ENCODE peak calls at places on chromosomes 5 and 9, in five cellular contexts. V is ovary, F is lower lobe of right lung, S is OCI-LY7, B is uterus. Y is an unnamed sample.

GRCh38 chr9:112764344-112764743 is 13.8 kb downstream of the SNX30 start:
- DNase-seq in B (no peak), F (no peak), V (no peak), S (no peak), Y (no peak)

GRCh38 chr5:72292411-72292810 is 27.6 kb downstream of the MRPS27 start:
- DNase-seq in S (no peak), B (no peak), F (no peak), V (no peak), Y (no peak)

GRCh38 chr9:126723807-126724172 is 81.0 kb upstream of the ZBTB43 start:
- DNase-seq in S (peak; percentile 9), F (no peak), V (no peak), B (no peak), Y (no peak)

GRCh38 chr5:158722940-158723339 is 376.8 kb downstream of the EBF1 start:
- DNase-seq in S (no peak), B (no peak), F (no peak), V (no peak), Y (no peak)

GRCh38 chr5:178429541-178430186 is 160.5 kb downstream of the COL23A1 start:
- DNase-seq in S (no peak), B (no peak), V (no peak), F (peak; percentile 26), Y (no peak)

GRCh38 chr5:39409036-39409435 is 15.7 kb downstream of the DAB2 start:
- DNase-seq in B (no peak), S (no peak), V (no peak), F (no peak), Y (no peak)

GRCh38 chr9:99005651-99006050 is 61.9 kb downstream of the COL15A1 start:
- DNase-seq in F (no peak), V (no peak), S (no peak), B (no peak), Y (no peak)

GRCh38 chr9:131667576-131667975 is 72.3 kb downstream of the RAPGEF1 start:
- DNase-seq in B (no peak), V (no peak), S (no peak), F (peak; percentile 64), Y (no peak)

GRCh38 chr9:111728143-111728542 is 66.6 kb downstream of the SHOC1 start:
- DNase-seq in V (no peak), B (no peak), F (no peak), S (no peak), Y (no peak)

GRCh38 chr9:133943781-133944745 is 48.1 kb downstream of the VAV2 start:
- DNase-seq in F (peak; percentile 36), S (peak; percentile 49), B (no peak), V (no peak), Y (peak; percentile 41)

GRCh38 chr9:86946712-86947145 is 577 bp downstream of the GAS1 start:
- DNase-seq in F (peak; percentile 65), S (no peak), V (peak; percentile 55), B (peak; percentile 61), Y (no peak)

GRCh38 chr5:541148-541887 is 17.1 kb upstream of the SLC9A3 start:
- DNase-seq in V (no peak), B (no peak), S (peak; percentile 15), F (peak; percentile 44), Y (peak; percentile 48)

GRCh38 chr5:161409471-161409870 is 137.1 kb downstream of the GABRB2 start:
- DNase-seq in S (no peak), B (no peak), V (no peak), F (no peak), Y (no peak)

GRCh38 chr5:117455236-117456233 is 880.9 kb upstream of the SEMA6A start:
- DNase-seq in V (no peak), F (peak; percentile 43), S (peak; percentile 7), B (peak; percentile 8), Y (no peak)

GRCh38 chr9:15293727-15294405 is 13.2 kb downstream of the TTC39B start:
- DNase-seq in S (no peak), F (no peak), V (no peak), B (peak; percentile 28), Y (no peak)

GRCh38 chr5:53069626-53070025 is 39.9 kb downstream of the MOCS2 start:
- DNase-seq in S (no peak), F (no peak), V (no peak), B (no peak), Y (no peak)

GRCh38 chr5:10500669-10501068 is 59.0 kb downstream of the ROPN1L start:
- DNase-seq in B (no peak), S (no peak), V (no peak), F (no peak), Y (no peak)

GRCh38 chr9:113587471-113588031 is 124.0 kb downstream of the RGS3 start:
- DNase-seq in V (peak; percentile 73), F (peak; percentile 54), B (peak; percentile 56), S (peak; percentile 57), Y (no peak)

DNA sequence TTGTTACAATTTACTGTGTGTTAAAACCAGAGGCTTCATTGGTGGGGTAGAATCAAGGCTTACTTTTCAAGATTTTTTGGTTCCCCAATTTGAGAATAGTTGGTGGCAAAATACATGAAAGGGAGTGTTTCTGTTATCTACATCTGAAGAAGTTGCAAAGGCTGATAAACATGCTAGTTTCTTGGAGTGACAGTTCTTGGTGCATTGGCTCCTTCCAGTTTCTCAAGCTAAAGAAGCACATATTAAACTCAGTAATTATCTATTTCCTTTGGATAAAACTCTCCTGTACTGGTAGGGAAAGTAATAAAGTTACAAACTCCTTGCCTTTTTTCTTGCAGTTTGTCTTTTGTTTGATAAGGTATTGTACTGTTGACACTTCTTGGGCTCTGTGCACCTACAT is 6.0 kb downstream of the MACIR start:
- DNase-seq in S (no peak), F (no peak), V (no peak), B (no peak), Y (no peak)
- H3K4me1 ChIP-seq in S (peaks cover 13% of the 10 kb centered on the region), F (peaks cover 24% of the 10 kb centered on the region), V (peaks cover under 1% of the 10 kb centered on the region), B (no peaks in the 10 kb centered on the region), Y (peaks cover 45% of the 10 kb centered on the region)

GRCh38 chr5:136169218-136169617 is 23.7 kb downstream of the SMIM32 start:
- DNase-seq in S (no peak), B (no peak), F (no peak), V (no peak), Y (no peak)

GRCh38 chr5:136159457-136159856 is 26.8 kb downstream of the SMAD5 start:
- DNase-seq in B (no peak), V (no peak), S (peak; percentile 51), F (no peak), Y (no peak)

GRCh38 chr5:136162001-136162400 is 29.4 kb downstream of the SMAD5 start:
- DNase-seq in V (no peak), B (no peak), S (no peak), F (no peak), Y (no peak)

GRCh38 chr5:136166909-136167308 is 26.1 kb downstream of the SMIM32 start:
- DNase-seq in F (no peak), V (no peak), S (peak; percentile 81), B (no peak), Y (no peak)

DNA sequence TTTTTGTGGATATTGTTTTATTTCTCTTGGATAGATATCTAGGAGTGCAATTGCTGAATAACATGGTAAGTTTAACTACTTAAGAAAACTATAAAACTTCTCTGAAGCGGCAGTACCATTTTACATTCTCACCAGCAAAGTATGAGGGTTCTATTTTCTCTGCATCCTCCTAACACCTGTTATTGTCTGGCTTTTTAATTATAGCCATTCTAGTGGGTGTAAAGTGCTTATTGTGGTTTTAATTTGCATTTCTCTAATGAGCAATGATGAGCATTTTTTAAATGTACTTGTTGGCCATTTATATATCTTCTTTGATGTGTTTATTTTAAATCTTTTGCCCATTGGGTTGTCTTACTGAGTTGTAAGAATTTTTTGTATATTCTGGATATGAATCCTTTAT is 28.7 kb downstream of the SMIM32 start:
- DNase-seq in B (no peak), V (no peak), F (no peak), S (peak; percentile 80), Y (no peak)
- H3K4me1 ChIP-seq in B (no peaks in the 10 kb centered on the region), V (peaks cover 2% of the 10 kb centered on the region), F (peaks cover 4% of the 10 kb centered on the region), S (peaks cover 96% of the 10 kb centered on the region), Y (peaks cover 4% of the 10 kb centered on the region)

GRCh38 chr9:106885451-106885850 is 22.5 kb downstream of the ZNF462 start:
- DNase-seq in S (no peak), B (no peak), V (no peak), F (no peak), Y (peak; percentile 58)
- H3K4me1 ChIP-seq in S (no peaks in the 10 kb centered on the region), B (no peaks in the 10 kb centered on the region), V (peaks cover 20% of the 10 kb centered on the region), F (peaks cover 36% of the 10 kb centered on the region), Y (peaks cover 78% of the 10 kb centered on the region)

GRCh38 chr5:88675159-88675757 is 207.7 kb downstream of the MEF2C start:
- DNase-seq in S (peak; percentile 64), V (no peak), F (no peak), B (no peak), Y (no peak)
- H3K4me1 ChIP-seq in S (peaks cover 33% of the 10 kb centered on the region), V (peaks cover 2% of the 10 kb centered on the region), F (peaks cover 26% of the 10 kb centered on the region), B (peaks cover 11% of the 10 kb centered on the region), Y (peaks cover 21% of the 10 kb centered on the region)

DNA sequence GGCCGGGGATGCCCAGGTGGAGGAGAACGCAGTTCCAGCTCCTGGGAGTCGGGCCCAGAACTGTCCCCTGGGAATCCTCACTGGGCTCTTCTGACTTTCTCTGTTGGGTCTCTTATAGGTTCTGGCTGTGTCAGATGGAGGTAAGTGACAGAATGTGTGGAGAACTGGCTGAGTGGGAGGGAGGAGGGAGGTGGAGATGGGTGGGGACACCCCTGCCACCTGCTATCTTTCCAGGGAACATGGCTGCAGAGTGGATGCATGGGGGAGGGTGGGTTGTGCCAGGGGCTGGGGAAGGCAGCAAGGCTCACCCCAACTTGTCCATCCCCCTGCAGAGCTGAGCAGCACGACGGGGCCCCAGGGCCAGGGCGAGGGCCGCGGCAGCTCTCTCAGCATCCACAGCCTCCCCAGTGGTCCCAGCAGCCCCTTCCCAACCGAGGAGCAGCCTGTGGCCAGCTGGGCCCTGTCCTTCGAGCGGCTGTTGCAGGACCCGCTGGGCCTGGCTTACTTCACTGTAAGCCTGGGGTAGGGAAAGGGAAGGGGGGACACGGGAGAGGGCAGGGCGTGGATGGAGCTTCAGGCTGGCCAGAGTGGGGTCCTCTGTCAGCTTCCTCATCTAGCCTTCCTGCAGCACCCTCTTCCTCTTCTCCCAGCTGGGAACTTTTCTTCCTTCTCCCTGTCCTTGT is 8.3 kb downstream of the RGS14 start:
- DNase-seq in F (no peak), S (no peak), V (no peak), B (no peak), Y (no peak)
- H3K4me1 ChIP-seq in F (peaks cover 66% of the 10 kb centered on the region), S (peaks cover 61% of the 10 kb centered on the region), V (peaks cover 9% of the 10 kb centered on the region), B (peaks cover 18% of the 10 kb centered on the region), Y (peaks cover 37% of the 10 kb centered on the region)

DNA sequence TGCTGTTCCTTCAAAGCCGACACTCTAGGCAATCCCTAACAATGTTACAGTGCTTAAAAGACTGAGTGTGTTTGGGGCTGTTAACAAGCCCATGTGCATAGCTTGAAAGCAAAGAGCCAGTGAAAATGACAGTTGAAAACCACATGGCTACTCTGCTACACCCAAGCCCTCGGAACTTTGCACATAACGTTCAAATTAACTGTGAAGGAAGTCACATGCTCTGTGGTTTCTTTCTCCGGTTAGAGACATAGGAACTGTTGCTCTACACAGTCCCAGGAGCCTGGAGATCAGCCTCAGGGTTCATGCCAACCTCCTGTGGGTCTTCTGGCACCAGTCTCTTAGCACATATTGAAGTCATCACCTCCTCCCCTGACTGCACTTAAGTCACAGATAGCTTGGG is 51.1 kb downstream of the C9orf152 start:
- DNase-seq in B (no peak), S (peak; percentile 70), F (no peak), V (no peak), Y (no peak)
- H3K4me1 ChIP-seq in B (peaks cover 7% of the 10 kb centered on the region), S (peaks cover 77% of the 10 kb centered on the region), F (peaks cover 73% of the 10 kb centered on the region), V (no peaks in the 10 kb centered on the region), Y (peaks cover 10% of the 10 kb centered on the region)

Y was measured in psoas muscle.